ENCODE peak calls at places on chromosome 1, in five cellular contexts. One of them, this sample, is unnamed.

GRCh38 chr1:198878566-198878965 is 239.7 kb downstream of the PTPRC start:
- DNase-seq in type B pancreatic cell: no peak
- DNase-seq in cardiac muscle cell: no peak
- DNase-seq in AG04449: no peak
- DNase-seq in NCI-H2029 treated with DMSO at 0.1 percent for 48 hours: no peak
- DNase-seq in this sample: no peak

GRCh38 chr1:161390559-161390858 is 22.8 kb upstream of the CFAP126 start:
- DNase-seq in type B pancreatic cell: no peak
- DNase-seq in AG04449: no peak
- DNase-seq in cardiac muscle cell: no peak
- DNase-seq in NCI-H2029 treated with DMSO at 0.1 percent for 48 hours: no peak
- DNase-seq in this sample: peak; percentile 51

GRCh38 chr1:48673725-48674124 is 103.0 kb downstream of the BEND5 start:
- DNase-seq in type B pancreatic cell: no peak
- DNase-seq in NCI-H2029 treated with DMSO at 0.1 percent for 48 hours: no peak
- DNase-seq in cardiac muscle cell: no peak
- DNase-seq in AG04449: no peak
- DNase-seq in this sample: no peak

GRCh38 chr1:46749921-46750404 is 31.0 kb upstream of the EFCAB14 start:
- DNase-seq in cardiac muscle cell: peak; percentile 13
- DNase-seq in type B pancreatic cell: no peak
- DNase-seq in AG04449: no peak
- DNase-seq in NCI-H2029 treated with DMSO at 0.1 percent for 48 hours: no peak
- DNase-seq in this sample: no peak

GRCh38 chr1:168554603-168555520 is 11.1 kb upstream of the XCL2 start:
- DNase-seq in type B pancreatic cell: no peak
- DNase-seq in cardiac muscle cell: no peak
- DNase-seq in NCI-H2029 treated with DMSO at 0.1 percent for 48 hours: no peak
- DNase-seq in AG04449: no peak
- DNase-seq in this sample: no peak

GRCh38 chr1:111364690-111365089 is 62.8 kb downstream of the OVGP1 start:
- DNase-seq in AG04449: no peak
- DNase-seq in cardiac muscle cell: no peak
- DNase-seq in type B pancreatic cell: no peak
- DNase-seq in NCI-H2029 treated with DMSO at 0.1 percent for 48 hours: no peak
- DNase-seq in this sample: no peak

GRCh38 chr1:201791051-201791774 is 37.7 kb upstream of the IPO9 start:
- DNase-seq in NCI-H2029 treated with DMSO at 0.1 percent for 48 hours: no peak
- DNase-seq in type B pancreatic cell: no peak
- DNase-seq in AG04449: no peak
- DNase-seq in cardiac muscle cell: peak; percentile 65
- DNase-seq in this sample: no peak

GRCh38 chr1:85898861-85899260 is 190.6 kb upstream of the ZNHIT6 start:
- DNase-seq in AG04449: no peak
- DNase-seq in type B pancreatic cell: no peak
- DNase-seq in NCI-H2029 treated with DMSO at 0.1 percent for 48 hours: no peak
- DNase-seq in cardiac muscle cell: peak; percentile 2
- DNase-seq in this sample: no peak

GRCh38 chr1:38334930-38335592 is 288.5 kb upstream of the POU3F1 start:
- DNase-seq in NCI-H2029 treated with DMSO at 0.1 percent for 48 hours: no peak
- DNase-seq in type B pancreatic cell: no peak
- DNase-seq in AG04449: no peak
- DNase-seq in cardiac muscle cell: no peak
- DNase-seq in this sample: no peak

GRCh38 chr1:116510361-116510760 is 60.5 kb downstream of the CD58 start:
- DNase-seq in cardiac muscle cell: no peak
- DNase-seq in AG04449: no peak
- DNase-seq in NCI-H2029 treated with DMSO at 0.1 percent for 48 hours: no peak
- DNase-seq in type B pancreatic cell: no peak
- DNase-seq in this sample: no peak

GRCh38 chr1:31510853-31511789 is 65.2 kb upstream of the TINAGL1 start:
- DNase-seq in AG04449: no peak
- DNase-seq in NCI-H2029 treated with DMSO at 0.1 percent for 48 hours: no peak
- DNase-seq in cardiac muscle cell: no peak
- DNase-seq in type B pancreatic cell: no peak
- DNase-seq in this sample: no peak

GRCh38 chr1:32702599-32703478 is at the start of gene SYNC:
- DNase-seq in cardiac muscle cell: peak; percentile 72
- DNase-seq in NCI-H2029 treated with DMSO at 0.1 percent for 48 hours: no peak
- DNase-seq in type B pancreatic cell: no peak
- DNase-seq in AG04449: peak; percentile 71
- DNase-seq in this sample: no peak

This sample was measured in CD4-positive, alpha-beta memory T cell.